ENCODE peak calls at places on chromosomes 11 and 22, in six cellular contexts. One of them, this sample, is unnamed.

GRCh38 chr11:10233581-10233980 is 60.4 kb downstream of the SBF2 start:
- DNase-seq in CD8-positive, alpha-beta T cell: no peak
- DNase-seq in dorsolateral prefrontal cortex: no peak
- DNase-seq in upper lobe of right lung: no peak
- DNase-seq in cardiac muscle cell: no peak
- DNase-seq in stomach: no peak
- DNase-seq in this sample: peak; percentile 73

GRCh38 chr11:97739892-97740782 is 1280.6 kb upstream of the CNTN5 start:
- DNase-seq in CD8-positive, alpha-beta T cell: no peak
- DNase-seq in dorsolateral prefrontal cortex: no peak
- DNase-seq in upper lobe of right lung: no peak
- DNase-seq in cardiac muscle cell: no peak
- DNase-seq in stomach: no peak
- DNase-seq in this sample: peak; percentile 93

GRCh38 chr22:36332623-36333331 is 55.0 kb downstream of the MYH9 start:
- DNase-seq in CD8-positive, alpha-beta T cell: peak; percentile 63
- DNase-seq in dorsolateral prefrontal cortex: no peak
- DNase-seq in upper lobe of right lung: no peak
- DNase-seq in cardiac muscle cell: peak; percentile 67
- DNase-seq in stomach: peak; percentile 73
- DNase-seq in this sample: peak; percentile 80

GRCh38 chr11:45922425-45923082 is at the start of gene LARGE2:
- DNase-seq in CD8-positive, alpha-beta T cell: no peak
- DNase-seq in dorsolateral prefrontal cortex: no peak
- DNase-seq in upper lobe of right lung: peak; percentile 91
- DNase-seq in cardiac muscle cell: peak; percentile 72
- DNase-seq in stomach: peak; percentile 78
- DNase-seq in this sample: no peak

GRCh38 chr22:46671824-46672432 is 51.7 kb downstream of the GRAMD4 start:
- DNase-seq in CD8-positive, alpha-beta T cell: no peak
- DNase-seq in dorsolateral prefrontal cortex: no peak
- DNase-seq in upper lobe of right lung: no peak
- DNase-seq in cardiac muscle cell: no peak
- DNase-seq in stomach: no peak
- DNase-seq in this sample: no peak

GRCh38 chr11:12248330-12248729 is 129.0 kb upstream of the PARVA start:
- DNase-seq in CD8-positive, alpha-beta T cell: no peak
- DNase-seq in dorsolateral prefrontal cortex: peak; percentile 69
- DNase-seq in upper lobe of right lung: peak; percentile 97
- DNase-seq in cardiac muscle cell: no peak
- DNase-seq in stomach: peak; percentile 98
- DNase-seq in this sample: peak; percentile 41

GRCh38 chr11:26846222-26846621 is 124.4 kb upstream of the SLC5A12 start:
- DNase-seq in CD8-positive, alpha-beta T cell: no peak
- DNase-seq in dorsolateral prefrontal cortex: no peak
- DNase-seq in upper lobe of right lung: no peak
- DNase-seq in cardiac muscle cell: no peak
- DNase-seq in stomach: no peak
- DNase-seq in this sample: no peak

GRCh38 chr11:20990447-20990846 is 321.1 kb downstream of the NELL1 start:
- DNase-seq in CD8-positive, alpha-beta T cell: no peak
- DNase-seq in dorsolateral prefrontal cortex: no peak
- DNase-seq in upper lobe of right lung: no peak
- DNase-seq in cardiac muscle cell: no peak
- DNase-seq in stomach: no peak
- DNase-seq in this sample: no peak

GRCh38 chr11:70016666-70017347 is 61.3 kb upstream of the ANO1 start:
- DNase-seq in CD8-positive, alpha-beta T cell: no peak
- DNase-seq in dorsolateral prefrontal cortex: no peak
- DNase-seq in upper lobe of right lung: no peak
- DNase-seq in cardiac muscle cell: no peak
- DNase-seq in stomach: no peak
- DNase-seq in this sample: peak; percentile 22

GRCh38 chr22:30643055-30643875 is 7.7 kb downstream of the SLC35E4 start:
- DNase-seq in CD8-positive, alpha-beta T cell: no peak
- DNase-seq in dorsolateral prefrontal cortex: no peak
- DNase-seq in upper lobe of right lung: no peak
- DNase-seq in cardiac muscle cell: no peak
- DNase-seq in stomach: no peak
- DNase-seq in this sample: no peak

GRCh38 chr11:117191680-117192400 is 7.3 kb upstream of the TAGLN start:
- DNase-seq in CD8-positive, alpha-beta T cell: no peak
- DNase-seq in dorsolateral prefrontal cortex: no peak
- DNase-seq in upper lobe of right lung: peak; percentile 61
- DNase-seq in cardiac muscle cell: no peak
- DNase-seq in stomach: no peak
- DNase-seq in this sample: no peak

GRCh38 chr22:46471901-46472721 is 65.3 kb downstream of the CELSR1 start:
- DNase-seq in CD8-positive, alpha-beta T cell: no peak
- DNase-seq in dorsolateral prefrontal cortex: no peak
- DNase-seq in upper lobe of right lung: no peak
- DNase-seq in cardiac muscle cell: no peak
- DNase-seq in stomach: no peak
- DNase-seq in this sample: no peak

GRCh38 chr11:131154329-131154728 is 216.1 kb upstream of the NTM start:
- DNase-seq in CD8-positive, alpha-beta T cell: no peak
- DNase-seq in dorsolateral prefrontal cortex: no peak
- DNase-seq in upper lobe of right lung: no peak
- DNase-seq in cardiac muscle cell: no peak
- DNase-seq in stomach: no peak
- DNase-seq in this sample: no peak

GRCh38 chr22:50577987-50578775 is at the start of gene CPT1B:
- DNase-seq in CD8-positive, alpha-beta T cell: no peak
- DNase-seq in dorsolateral prefrontal cortex: no peak
- DNase-seq in upper lobe of right lung: no peak
- DNase-seq in cardiac muscle cell: peak; percentile 53
- DNase-seq in stomach: no peak
- DNase-seq in this sample: peak; percentile 13

GRCh38 chr11:120517390-120518315 is 6.1 kb downstream of the GRIK4 start:
- DNase-seq in CD8-positive, alpha-beta T cell: no peak
- DNase-seq in dorsolateral prefrontal cortex: no peak
- DNase-seq in upper lobe of right lung: peak; percentile 62
- DNase-seq in cardiac muscle cell: peak; percentile 35
- DNase-seq in stomach: no peak
- DNase-seq in this sample: no peak

GRCh38 chr11:4607782-4608666 is at the start of gene TRIM68:
- DNase-seq in CD8-positive, alpha-beta T cell: peak; percentile 95
- DNase-seq in dorsolateral prefrontal cortex: peak; percentile 96
- DNase-seq in upper lobe of right lung: peak; percentile 99
- DNase-seq in cardiac muscle cell: peak; percentile 95
- DNase-seq in stomach: peak; percentile 96
- DNase-seq in this sample: peak; percentile 98

GRCh38 chr11:13261600-13262061 is 16.0 kb upstream of the BMAL1 start:
- DNase-seq in CD8-positive, alpha-beta T cell: no peak
- DNase-seq in dorsolateral prefrontal cortex: no peak
- DNase-seq in upper lobe of right lung: no peak
- DNase-seq in cardiac muscle cell: no peak
- DNase-seq in stomach: no peak
- DNase-seq in this sample: peak; percentile 81

GRCh38 chr11:125871391-125872137 is 15.9 kb upstream of the HYLS1 start:
- DNase-seq in CD8-positive, alpha-beta T cell: no peak
- DNase-seq in dorsolateral prefrontal cortex: no peak
- DNase-seq in upper lobe of right lung: no peak
- DNase-seq in cardiac muscle cell: peak; percentile 48
- DNase-seq in stomach: peak; percentile 37
- DNase-seq in this sample: peak; percentile 56

GRCh38 chr22:33922268-33922667 is 2.0 kb upstream of the LARGE1 start:
- DNase-seq in CD8-positive, alpha-beta T cell: no peak
- DNase-seq in dorsolateral prefrontal cortex: peak; percentile 28
- DNase-seq in upper lobe of right lung: no peak
- DNase-seq in cardiac muscle cell: peak; percentile 79
- DNase-seq in stomach: peak; percentile 55
- DNase-seq in this sample: peak; percentile 35

GRCh38 chr11:36053901-36054300 is 110.0 kb downstream of the LDLRAD3 start:
- DNase-seq in CD8-positive, alpha-beta T cell: no peak
- DNase-seq in dorsolateral prefrontal cortex: no peak
- DNase-seq in upper lobe of right lung: no peak
- DNase-seq in cardiac muscle cell: no peak
- DNase-seq in stomach: no peak
- DNase-seq in this sample: no peak
- TF ChIP-seq CTCF in CD8-positive, alpha-beta T cell: no peak
- TF ChIP-seq CTCF in dorsolateral prefrontal cortex: no peak
- TF ChIP-seq CTCF in upper lobe of right lung: no peak
- TF ChIP-seq CTCF in cardiac muscle cell: peak; percentile 24
- TF ChIP-seq CTCF in stomach: no peak
- TF ChIP-seq CTCF in this sample: no peak

DNA sequence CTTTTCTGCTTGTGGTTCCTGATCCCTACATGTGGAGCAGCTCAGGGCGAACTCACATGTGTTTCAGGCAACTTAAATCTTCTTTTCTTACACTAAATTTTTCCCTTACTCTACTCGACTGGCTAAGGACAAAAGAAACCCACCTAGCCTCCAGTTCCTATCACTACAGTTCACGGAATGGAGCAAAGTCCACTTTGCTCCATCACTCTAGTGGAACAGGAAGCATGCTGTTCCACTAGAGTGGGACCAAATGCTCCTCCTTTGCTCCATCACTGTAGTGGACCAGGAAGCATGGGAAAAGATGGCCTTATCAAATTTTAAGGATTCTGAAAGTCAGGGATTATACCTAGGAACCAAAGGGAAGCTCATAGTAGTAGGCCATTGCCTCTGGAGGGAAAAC is 36.1 kb downstream of the PDE3B start:
- DNase-seq in CD8-positive, alpha-beta T cell: no peak
- DNase-seq in dorsolateral prefrontal cortex: no peak
- DNase-seq in upper lobe of right lung: no peak
- DNase-seq in cardiac muscle cell: no peak
- DNase-seq in stomach: no peak
- DNase-seq in this sample: no peak
- H3K4me3 ChIP-seq in CD8-positive, alpha-beta T cell: no peak overlapping the region
- H3K4me3 ChIP-seq in dorsolateral prefrontal cortex: no peak overlapping the region
- H3K4me3 ChIP-seq in upper lobe of right lung: no peak overlapping the region
- H3K4me3 ChIP-seq in cardiac muscle cell: no peak overlapping the region
- H3K4me3 ChIP-seq in stomach: no peak overlapping the region
- H3K4me3 ChIP-seq in this sample: no peak overlapping the region

GRCh38 chr11:940496-941135 is 14.9 kb downstream of the AP2A2 start:
- DNase-seq in CD8-positive, alpha-beta T cell: no peak
- DNase-seq in dorsolateral prefrontal cortex: no peak
- DNase-seq in upper lobe of right lung: no peak
- DNase-seq in cardiac muscle cell: no peak
- DNase-seq in stomach: no peak
- DNase-seq in this sample: no peak

GRCh38 chr11:936199-936598 is 10.5 kb downstream of the AP2A2 start:
- DNase-seq in CD8-positive, alpha-beta T cell: no peak
- DNase-seq in dorsolateral prefrontal cortex: no peak
- DNase-seq in upper lobe of right lung: no peak
- DNase-seq in cardiac muscle cell: no peak
- DNase-seq in stomach: no peak
- DNase-seq in this sample: no peak

GRCh38 chr11:933936-934335 is 8.3 kb downstream of the AP2A2 start:
- DNase-seq in CD8-positive, alpha-beta T cell: no peak
- DNase-seq in dorsolateral prefrontal cortex: no peak
- DNase-seq in upper lobe of right lung: no peak
- DNase-seq in cardiac muscle cell: no peak
- DNase-seq in stomach: no peak
- DNase-seq in this sample: no peak

GRCh38 chr11:934437-934950 is 8.8 kb downstream of the AP2A2 start:
- DNase-seq in CD8-positive, alpha-beta T cell: no peak
- DNase-seq in dorsolateral prefrontal cortex: no peak
- DNase-seq in upper lobe of right lung: no peak
- DNase-seq in cardiac muscle cell: no peak
- DNase-seq in stomach: no peak
- DNase-seq in this sample: no peak

GRCh38 chr11:937853-938261 is 12.2 kb downstream of the AP2A2 start:
- DNase-seq in CD8-positive, alpha-beta T cell: no peak
- DNase-seq in dorsolateral prefrontal cortex: no peak
- DNase-seq in upper lobe of right lung: no peak
- DNase-seq in cardiac muscle cell: no peak
- DNase-seq in stomach: no peak
- DNase-seq in this sample: no peak
- TF ChIP-seq CTCF in CD8-positive, alpha-beta T cell: no peak
- TF ChIP-seq CTCF in dorsolateral prefrontal cortex: no peak
- TF ChIP-seq CTCF in upper lobe of right lung: no peak
- TF ChIP-seq CTCF in cardiac muscle cell: no peak
- TF ChIP-seq CTCF in stomach: no peak
- TF ChIP-seq CTCF in this sample: no peak

DNA sequence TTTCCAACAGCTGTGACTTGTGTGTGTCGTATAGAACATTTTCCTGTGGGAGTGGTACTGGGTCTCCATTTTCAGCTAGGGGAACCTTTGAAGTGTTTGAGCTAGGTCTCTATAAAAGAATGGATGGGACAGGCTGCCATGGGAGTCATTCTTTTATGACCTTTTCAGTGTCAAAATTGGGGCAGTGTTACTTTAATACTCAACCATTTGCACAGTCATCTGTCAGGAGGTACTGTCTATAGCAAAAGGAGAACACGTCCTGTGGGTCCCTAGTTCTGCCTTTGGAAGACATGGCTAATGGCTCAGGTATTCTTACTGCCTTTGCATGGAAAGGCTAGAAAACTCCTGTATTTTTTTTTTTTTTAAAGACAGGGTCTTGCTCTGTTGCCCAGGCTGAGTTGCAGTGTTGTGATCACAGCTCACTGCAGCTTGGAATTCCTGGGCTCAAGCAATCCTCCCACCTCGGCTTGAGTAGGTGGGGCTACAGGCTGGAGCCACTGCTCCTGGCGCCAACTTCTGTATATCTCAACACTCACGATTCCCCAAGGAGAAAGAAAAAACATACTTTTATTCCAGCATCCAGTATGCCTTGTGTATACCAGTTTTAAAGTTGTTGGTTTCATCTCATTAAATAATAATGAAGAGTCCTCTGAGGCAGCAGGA is 2.1 kb upstream of the ATF4 start:
- DNase-seq in CD8-positive, alpha-beta T cell: no peak
- DNase-seq in dorsolateral prefrontal cortex: no peak
- DNase-seq in upper lobe of right lung: no peak
- DNase-seq in cardiac muscle cell: no peak
- DNase-seq in stomach: no peak
- DNase-seq in this sample: peak; percentile 60
- H3K4me3 ChIP-seq in CD8-positive, alpha-beta T cell: no peak overlapping the region
- H3K4me3 ChIP-seq in dorsolateral prefrontal cortex: no peak overlapping the region
- H3K4me3 ChIP-seq in upper lobe of right lung: no peak overlapping the region
- H3K4me3 ChIP-seq in cardiac muscle cell: no peak overlapping the region
- H3K4me3 ChIP-seq in stomach: no peak overlapping the region
- H3K4me3 ChIP-seq in this sample: no peak overlapping the region